ENCODE peak calls at places on chromosomes 5 and 9, in ten cellular contexts. J is testis, V is mesendoderm, T is ELR, P is germinal center, L is breast epithelium, B is NCI-H1436, Y is heart left ventricle, O is KBM-7, D is fibroblast of pulmonary artery. N is an unnamed sample.

GRCh38 chr5:126780165-126780827 is 3.4 kb downstream of the LMNB1 start:
- DNase-seq in J (peak; percentile 62), V (peak; percentile 80), T (peak; percentile 80), P (peak; percentile 56), L (no peak), B (peak; percentile 60), Y (peak; percentile 10), O (peak; percentile 83), D (peak; percentile 84), N (peak; percentile 8)

GRCh38 chr5:120567921-120568320 is 103.8 kb downstream of the PRR16 start:
- DNase-seq in J (no peak), V (no peak), T (no peak), P (no peak), L (no peak), B (no peak), Y (no peak), O (no peak), D (no peak), N (no peak)

GRCh38 chr9:128203024-128203841 is at the start of gene DNM1:
- DNase-seq in J (peak; percentile 52), V (peak; percentile 76), T (peak; percentile 76), P (peak; percentile 97), L (no peak), B (peak; percentile 56), Y (peak; percentile 60), O (peak; percentile 73), D (peak; percentile 60), N (peak; percentile 48)

GRCh38 chr5:63962345-63962744 is at the start of gene HTR1A:
- DNase-seq in J (no peak), V (no peak), T (no peak), P (no peak), L (no peak), B (no peak), Y (no peak), O (no peak), D (no peak), N (no peak)

GRCh38 chr5:135010502-135011354 is 23.3 kb downstream of the PITX1 start:
- DNase-seq in J (no peak), V (no peak), T (peak; percentile 34), P (no peak), L (no peak), B (no peak), Y (no peak), O (no peak), D (no peak), N (no peak)

GRCh38 chr5:58074222-58074621 is 385.7 kb downstream of the PLK2 start:
- DNase-seq in J (no peak), V (no peak), T (no peak), P (no peak), L (no peak), B (no peak), Y (no peak), O (no peak), D (no peak), N (no peak)

GRCh38 chr5:65926893-65927292 is 518 bp downstream of the ERBIN start:
- DNase-seq in J (peak; percentile 40), V (no peak), T (peak; percentile 49), P (no peak), L (no peak), B (no peak), Y (peak; percentile 9), O (peak; percentile 37), D (peak; percentile 16), N (no peak)

GRCh38 chr9:110104201-110104845 is 103.6 kb downstream of the C9orf152 start:
- DNase-seq in J (no peak), V (peak; percentile 77), T (no peak), P (no peak), L (no peak), B (no peak), Y (no peak), O (no peak), D (peak; percentile 77), N (no peak)

GRCh38 chr5:91332267-91333044 is 50.7 kb downstream of the ARRDC3 start:
- DNase-seq in J (no peak), V (peak; percentile 87), T (peak; percentile 83), P (no peak), L (no peak), B (no peak), Y (no peak), O (no peak), D (peak; percentile 58), N (no peak)

GRCh38 chr5:68739752-68740151 is 354.1 kb upstream of the SLC30A5 start:
- DNase-seq in J (no peak), V (no peak), T (no peak), P (no peak), L (no peak), B (no peak), Y (no peak), O (no peak), D (no peak), N (no peak)

GRCh38 chr5:168612996-168613395 is 33.8 kb upstream of the PANK3 start:
- DNase-seq in J (no peak), V (no peak), T (no peak), P (no peak), L (no peak), B (no peak), Y (no peak), O (no peak), D (peak; percentile 10), N (no peak)

GRCh38 chr9:35954942-35955546 is 2.9 kb downstream of the OR2S2 start:
- DNase-seq in J (peak; percentile 74), V (peak; percentile 79), T (peak; percentile 82), P (peak; percentile 58), L (no peak), B (peak; percentile 48), Y (peak; percentile 50), O (peak; percentile 70), D (peak; percentile 92), N (peak; percentile 48)

GRCh38 chr5:68436686-68437520 is 221.3 kb downstream of the PIK3R1 start:
- DNase-seq in J (no peak), V (peak; percentile 83), T (no peak), P (no peak), L (no peak), B (no peak), Y (no peak), O (no peak), D (no peak), N (no peak)

GRCh38 chr9:136903041-136903554 is 16.8 kb downstream of the TRAF2 start:
- DNase-seq in J (no peak), V (no peak), T (no peak), P (no peak), L (peak; percentile 27), B (no peak), Y (peak; percentile 72), O (no peak), D (no peak), N (no peak)

GRCh38 chr5:171850354-171850947 is 64.8 kb downstream of the SMIM23 start:
- DNase-seq in J (no peak), V (peak; percentile 90), T (peak; percentile 52), P (no peak), L (no peak), B (no peak), Y (no peak), O (peak; percentile 62), D (no peak), N (no peak)